ENCODE peak calls at places on chromosomes 1 and 21, in nine cellular contexts. T is PC-3; G is mesenchymal stem cell; Z is foreskin fibroblast; X is CD4-positive, CD25-positive, alpha-beta regulatory T cell; K is heart left ventricle; Y is ovary; F is neural progenitor cell; R is tibial artery. L is an unnamed sample.

GRCh38 chr1:164625004-164625617 is 66.1 kb downstream of the PBX1 start:
- DNase-seq in T (peak; percentile 54), G (no peak), Z (peak; percentile 55), X (no peak), K (no peak), Y (no peak), F (no peak), R (no peak), L (no peak)

GRCh38 chr1:154842635-154843034 is 27.4 kb downstream of the KCNN3 start:
- DNase-seq in T (no peak), G (no peak), Z (no peak), X (no peak), K (peak; percentile 7), Y (no peak), F (no peak), R (no peak), L (no peak)

GRCh38 chr1:172826096-172826741 is 167.3 kb downstream of the FASLG start:
- DNase-seq in T (peak; percentile 99), G (peak; percentile 96), Z (peak; percentile 94), X (no peak), K (peak; percentile 25), Y (peak; percentile 19), F (peak; percentile 39), R (peak; percentile 54), L (no peak)

GRCh38 chr1:172742599-172743500 is 83.9 kb downstream of the FASLG start:
- DNase-seq in T (peak; percentile 94), G (peak; percentile 52), Z (peak; percentile 66), X (peak; percentile 61), K (no peak), Y (no peak), F (peak; percentile 34), R (no peak), L (no peak)

GRCh38 chr1:150065184-150065871 is 2.2 kb upstream of the VPS45 start:
- DNase-seq in T (peak; percentile 52), G (peak; percentile 74), Z (peak; percentile 61), X (no peak), K (no peak), Y (no peak), F (no peak), R (no peak), L (no peak)

GRCh38 chr1:151995774-151996173 is 2.1 kb upstream of the S100A10 start:
- DNase-seq in T (peak; percentile 55), G (peak; percentile 88), Z (no peak), X (no peak), K (no peak), Y (no peak), F (no peak), R (no peak), L (no peak)

GRCh38 chr1:228058172-228058980 is 24.1 kb upstream of the ARF1 start:
- DNase-seq in T (no peak), G (no peak), Z (no peak), X (no peak), K (peak; percentile 7), Y (no peak), F (no peak), R (no peak), L (no peak)

GRCh38 chr1:235017191-235017590 is 111.4 kb downstream of the TOMM20 start:
- DNase-seq in T (no peak), G (no peak), Z (no peak), X (no peak), K (no peak), Y (no peak), F (no peak), R (no peak), L (no peak)

GRCh38 chr1:155455588-155456195 is 106.9 kb downstream of the ASH1L start:
- DNase-seq in T (no peak), G (peak; percentile 41), Z (no peak), X (no peak), K (no peak), Y (no peak), F (peak; percentile 55), R (no peak), L (no peak)

GRCh38 chr21:25453524-25453923 is 153.8 kb downstream of the MRPL39 start:
- DNase-seq in T (peak; percentile 26), G (no peak), Z (peak; percentile 4), X (no peak), K (no peak), Y (no peak), F (no peak), R (no peak), L (no peak)

GRCh38 chr1:182845379-182845778 is 6.2 kb downstream of the DHX9 start:
- DNase-seq in T (no peak), G (no peak), Z (no peak), X (no peak), K (no peak), Y (no peak), F (no peak), R (no peak), L (no peak)

DNA sequence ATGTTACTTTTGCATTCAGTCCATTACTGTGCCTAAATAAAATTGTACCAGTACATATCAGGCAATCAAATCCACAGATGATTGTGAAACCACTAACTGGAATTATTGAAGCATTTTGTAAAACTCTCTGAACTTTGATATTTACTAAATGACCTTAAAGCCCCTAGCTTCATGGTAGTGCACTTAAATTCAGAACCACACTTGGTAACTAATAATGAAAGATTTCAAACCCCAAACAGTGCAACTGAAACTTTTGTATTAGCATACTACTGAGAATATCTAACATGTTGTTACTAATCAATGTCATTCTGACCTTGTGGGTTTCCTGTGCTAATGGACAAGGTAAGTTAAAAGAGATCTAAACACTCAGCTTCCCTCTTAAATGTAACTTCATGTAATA is at the start of gene CFHR3:
- DNase-seq in T (no peak), G (no peak), Z (no peak), X (no peak), K (no peak), Y (no peak), F (no peak), R (no peak), L (no peak)
- H3K4me3 ChIP-seq in T (no peak within 1 kb of the TSS), G (no peak within 1 kb of the TSS), Z (no peak within 1 kb of the TSS), X (no peak within 1 kb of the TSS), K (no peak within 1 kb of the TSS), Y (no peak within 1 kb of the TSS), F (no peak within 1 kb of the TSS), R (no peak within 1 kb of the TSS), L (no peak within 1 kb of the TSS)

GRCh38 chr1:158113759-158114127 is 67.0 kb upstream of the CD1D start:
- DNase-seq in T (no peak), G (no peak), Z (no peak), X (no peak), K (no peak), Y (no peak), F (no peak), R (no peak), L (no peak)
- H3K4me3 ChIP-seq in T (no peak overlapping the region), G (peak overlapping the region; percentile 74), Z (peak overlapping the region; percentile 43), X (no peak overlapping the region), K (peak overlapping the region; percentile 35), Y (peak overlapping the region; percentile 40), F (peak overlapping the region; percentile 58), R (peak overlapping the region; percentile 36), L (no peak overlapping the region)

DNA sequence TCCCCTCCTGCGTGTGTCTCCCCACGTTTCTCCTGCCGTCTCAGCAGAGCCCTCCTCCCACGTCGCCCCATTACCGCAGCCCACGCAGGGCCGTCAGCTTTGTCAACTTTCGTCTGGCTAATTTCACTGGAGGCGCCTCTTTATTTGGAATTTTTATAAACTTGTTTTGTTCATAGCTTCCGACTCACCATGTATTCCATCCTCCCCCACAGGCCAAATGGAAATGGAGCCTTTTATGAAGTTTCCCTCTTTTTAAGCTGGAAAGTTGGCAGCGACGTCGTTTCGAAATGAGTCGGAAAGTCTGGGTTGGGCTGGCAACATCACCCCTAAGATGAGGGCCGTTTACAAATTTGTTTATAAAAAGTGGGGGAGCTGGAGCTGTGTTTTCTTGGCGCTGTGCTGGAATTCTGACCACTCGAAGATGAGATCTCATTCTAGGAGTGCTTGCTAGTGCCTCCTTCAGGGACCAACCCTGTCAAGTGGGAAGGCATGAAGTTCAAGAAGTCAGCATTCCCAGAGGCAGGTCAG is 23.7 kb upstream of the SLC45A1 start:
- DNase-seq in T (no peak), G (no peak), Z (no peak), X (no peak), K (no peak), Y (peak; percentile 64), F (no peak), R (no peak), L (no peak)
- H3K4me3 ChIP-seq in T (no peak overlapping the region), G (no peak overlapping the region), Z (no peak overlapping the region), X (no peak overlapping the region), K (no peak overlapping the region), Y (peak overlapping the region; percentile 16), F (no peak overlapping the region), R (no peak overlapping the region), L (no peak overlapping the region)

DNA sequence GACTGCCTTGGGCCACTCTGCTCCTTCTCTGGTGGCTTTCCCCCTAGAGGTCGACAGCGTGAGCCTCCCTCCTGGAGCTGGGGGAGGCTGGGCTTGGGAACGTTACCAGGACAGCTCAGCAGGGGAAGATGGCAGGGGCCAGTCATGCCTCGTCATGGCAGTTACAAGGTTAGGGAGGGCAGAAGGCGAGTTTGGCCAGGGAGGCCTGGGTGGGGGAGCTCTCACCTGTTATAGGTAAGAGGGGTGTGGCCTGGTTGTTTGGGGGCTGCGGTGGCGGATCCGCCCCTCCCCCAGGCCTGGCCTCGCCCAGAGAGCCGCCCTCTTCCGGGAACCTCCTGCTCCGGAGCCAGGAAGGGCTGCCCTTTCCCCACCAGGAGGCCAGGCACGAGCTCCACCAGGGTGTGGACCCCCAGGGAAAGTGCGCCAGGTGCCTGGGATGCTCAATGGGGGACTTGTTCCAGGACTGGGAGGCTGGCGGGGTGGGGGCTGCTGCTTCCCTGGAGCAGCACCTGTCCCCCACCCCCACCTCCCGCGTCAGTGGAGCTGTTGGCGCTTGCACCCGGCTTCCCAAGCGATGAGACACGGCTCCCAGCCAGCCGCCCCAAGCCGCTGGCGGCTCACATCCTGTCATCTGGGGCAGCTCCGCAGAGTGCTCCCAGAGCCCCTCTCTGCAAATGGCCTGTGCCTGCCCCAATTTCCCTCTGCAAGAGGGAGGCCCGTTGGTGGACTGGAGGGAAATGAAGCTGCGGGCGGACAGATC is 23.6 kb upstream of the PKP1 start:
- DNase-seq in T (no peak), G (no peak), Z (peak; percentile 72), X (no peak), K (peak; percentile 37), Y (no peak), F (peak; percentile 27), R (no peak), L (no peak)
- H3K4me3 ChIP-seq in T (no peak overlapping the region), G (no peak overlapping the region), Z (no peak overlapping the region), X (no peak overlapping the region), K (no peak overlapping the region), Y (no peak overlapping the region), F (peak overlapping the region; percentile 39), R (no peak overlapping the region), L (no peak overlapping the region)

L was measured in CD4-positive, alpha-beta memory T cell.